ENCODE peak calls at places on chromosomes 4 and X, in seven cellular contexts. One of them, this sample, is unnamed. For H3K4me1, the result is how much of the 10 kb centered on the place peaks cover.

GRCh38 chr4:79576480-79576803 is 168.4 kb upstream of the GK2 start:
- DNase-seq in esophagus squamous epithelium: no peak
- DNase-seq in right lobe of liver: no peak
- DNase-seq in colonic mucosa: no peak
- DNase-seq in cardiac muscle cell: peak
- DNase-seq in CD4-positive, alpha-beta memory T cell: peak
- DNase-seq in MM.1S: peak
- DNase-seq in this sample: peak

GRCh38 chrX:110280954-110281353 is 36.9 kb downstream of the AMMECR1 start:
- DNase-seq in MM.1S: no peak
- DNase-seq in CD4-positive, alpha-beta memory T cell: no peak
- DNase-seq in cardiac muscle cell: no peak
- DNase-seq in right lobe of liver: no peak
- DNase-seq in colonic mucosa: no peak
- DNase-seq in esophagus squamous epithelium: no peak
- DNase-seq in this sample: no peak

GRCh38 chr4:30536231-30536630 is 183.9 kb upstream of the PCDH7 start:
- DNase-seq in CD4-positive, alpha-beta memory T cell: no peak
- DNase-seq in MM.1S: no peak
- DNase-seq in right lobe of liver: no peak
- DNase-seq in colonic mucosa: no peak
- DNase-seq in cardiac muscle cell: peak
- DNase-seq in esophagus squamous epithelium: no peak
- DNase-seq in this sample: no peak

GRCh38 chr4:183360161-183360919 is 38.1 kb upstream of the CLDN24 start:
- DNase-seq in esophagus squamous epithelium: no peak
- DNase-seq in CD4-positive, alpha-beta memory T cell: no peak
- DNase-seq in cardiac muscle cell: peak
- DNase-seq in MM.1S: no peak
- DNase-seq in right lobe of liver: no peak
- DNase-seq in colonic mucosa: no peak
- DNase-seq in this sample: no peak

GRCh38 chr4:72489267-72489666 is 79.8 kb downstream of the ADAMTS3 start:
- DNase-seq in cardiac muscle cell: peak
- DNase-seq in MM.1S: no peak
- DNase-seq in colonic mucosa: no peak
- DNase-seq in right lobe of liver: no peak
- DNase-seq in esophagus squamous epithelium: no peak
- DNase-seq in CD4-positive, alpha-beta memory T cell: no peak
- DNase-seq in this sample: no peak

GRCh38 chr4:174394915-174395314 is 111.2 kb downstream of the CEP44 start:
- DNase-seq in esophagus squamous epithelium: no peak
- DNase-seq in cardiac muscle cell: peak
- DNase-seq in right lobe of liver: no peak
- DNase-seq in colonic mucosa: no peak
- DNase-seq in CD4-positive, alpha-beta memory T cell: no peak
- DNase-seq in MM.1S: no peak
- DNase-seq in this sample: no peak

GRCh38 chrX:155767101-155767878 is 113.9 kb upstream of the VAMP7 start:
- DNase-seq in esophagus squamous epithelium: no peak
- DNase-seq in cardiac muscle cell: peak
- DNase-seq in MM.1S: peak
- DNase-seq in CD4-positive, alpha-beta memory T cell: peak
- DNase-seq in colonic mucosa: peak
- DNase-seq in right lobe of liver: peak
- DNase-seq in this sample: no peak

GRCh38 chr4:158172558-158173258 is at the start of gene GASK1B:
- DNase-seq in MM.1S: peak
- DNase-seq in CD4-positive, alpha-beta memory T cell: no peak
- DNase-seq in right lobe of liver: no peak
- DNase-seq in colonic mucosa: peak
- DNase-seq in cardiac muscle cell: peak
- DNase-seq in esophagus squamous epithelium: no peak
- DNase-seq in this sample: peak

GRCh38 chr4:31239886-31240285 is 519.7 kb downstream of the PCDH7 start:
- DNase-seq in esophagus squamous epithelium: no peak
- DNase-seq in colonic mucosa: no peak
- DNase-seq in CD4-positive, alpha-beta memory T cell: no peak
- DNase-seq in cardiac muscle cell: no peak
- DNase-seq in MM.1S: no peak
- DNase-seq in right lobe of liver: no peak
- DNase-seq in this sample: no peak

GRCh38 chr4:158170691-158171455 is 2.0 kb downstream of the GASK1B start:
- DNase-seq in right lobe of liver: peak
- DNase-seq in cardiac muscle cell: peak
- DNase-seq in esophagus squamous epithelium: no peak
- DNase-seq in colonic mucosa: peak
- DNase-seq in MM.1S: no peak
- DNase-seq in CD4-positive, alpha-beta memory T cell: no peak
- DNase-seq in this sample: peak

GRCh38 chrX:9604111-9604907 is 139.5 kb downstream of the TBL1X start:
- DNase-seq in MM.1S: no peak
- DNase-seq in cardiac muscle cell: peak
- DNase-seq in colonic mucosa: no peak
- DNase-seq in right lobe of liver: peak
- DNase-seq in esophagus squamous epithelium: no peak
- DNase-seq in CD4-positive, alpha-beta memory T cell: no peak
- DNase-seq in this sample: no peak

GRCh38 chr4:9904976-9905587 is 116.2 kb downstream of the SLC2A9 start:
- DNase-seq in cardiac muscle cell: peak
- DNase-seq in esophagus squamous epithelium: no peak
- DNase-seq in colonic mucosa: no peak
- DNase-seq in CD4-positive, alpha-beta memory T cell: no peak
- DNase-seq in MM.1S: no peak
- DNase-seq in right lobe of liver: no peak
- DNase-seq in this sample: no peak

DNA sequence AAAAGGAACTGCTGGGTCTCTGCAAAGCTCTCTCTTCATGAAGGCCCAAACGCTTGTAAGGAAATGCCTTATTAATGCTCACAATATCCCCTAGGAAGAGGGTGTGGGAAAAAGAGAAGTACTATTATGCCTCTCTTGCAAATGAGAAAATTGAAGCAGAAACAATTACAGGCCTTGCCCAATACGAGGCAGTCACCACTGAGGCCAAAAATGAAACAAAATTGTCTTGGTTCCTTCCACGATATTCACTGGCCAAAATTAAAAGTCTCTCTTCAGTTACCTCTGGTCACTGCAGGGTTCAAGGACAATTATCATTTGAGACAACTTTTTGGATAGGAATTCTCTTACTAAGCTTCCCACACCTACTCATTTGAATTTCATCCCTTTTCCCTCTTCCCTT is 3.1 kb downstream of the SCARB2 start:
- DNase-seq in esophagus squamous epithelium: no peak
- DNase-seq in MM.1S: peak
- DNase-seq in right lobe of liver: no peak
- DNase-seq in cardiac muscle cell: no peak
- DNase-seq in colonic mucosa: peak
- DNase-seq in CD4-positive, alpha-beta memory T cell: no peak
- DNase-seq in this sample: no peak
- H3K4me3 ChIP-seq in esophagus squamous epithelium: no peak
- H3K4me3 ChIP-seq in MM.1S: peak
- H3K4me3 ChIP-seq in right lobe of liver: peak
- H3K4me3 ChIP-seq in cardiac muscle cell: no peak
- H3K4me3 ChIP-seq in colonic mucosa: no peak
- H3K4me3 ChIP-seq in CD4-positive, alpha-beta memory T cell: no peak
- H3K4me3 ChIP-seq in this sample: no peak

GRCh38 chr4:88736264-88736663 is 38.6 kb upstream of the NAP1L5 start:
- DNase-seq in cardiac muscle cell: no peak
- DNase-seq in right lobe of liver: no peak
- DNase-seq in esophagus squamous epithelium: no peak
- DNase-seq in MM.1S: no peak
- DNase-seq in colonic mucosa: no peak
- DNase-seq in CD4-positive, alpha-beta memory T cell: no peak
- DNase-seq in this sample: no peak
- H3K4me1 ChIP-seq in cardiac muscle cell: under half
- H3K4me1 ChIP-seq in right lobe of liver: under half
- H3K4me1 ChIP-seq in esophagus squamous epithelium: under half
- H3K4me1 ChIP-seq in MM.1S: under half
- H3K4me1 ChIP-seq in colonic mucosa: under half
- H3K4me1 ChIP-seq in CD4-positive, alpha-beta memory T cell: under half
- H3K4me1 ChIP-seq in this sample: under half

GRCh38 chrX:319579-320125 is 1.1 kb upstream of the GTPBP6 start:
- DNase-seq in cardiac muscle cell: no peak
- DNase-seq in CD4-positive, alpha-beta memory T cell: no peak
- DNase-seq in MM.1S: no peak
- DNase-seq in right lobe of liver: peak
- DNase-seq in esophagus squamous epithelium: no peak
- DNase-seq in colonic mucosa: no peak
- DNase-seq in this sample: no peak
- H3K4me3 ChIP-seq in cardiac muscle cell: peak
- H3K4me3 ChIP-seq in CD4-positive, alpha-beta memory T cell: peak
- H3K4me3 ChIP-seq in MM.1S: peak
- H3K4me3 ChIP-seq in right lobe of liver: peak
- H3K4me3 ChIP-seq in esophagus squamous epithelium: peak
- H3K4me3 ChIP-seq in colonic mucosa: peak
- H3K4me3 ChIP-seq in this sample: peak

DNA sequence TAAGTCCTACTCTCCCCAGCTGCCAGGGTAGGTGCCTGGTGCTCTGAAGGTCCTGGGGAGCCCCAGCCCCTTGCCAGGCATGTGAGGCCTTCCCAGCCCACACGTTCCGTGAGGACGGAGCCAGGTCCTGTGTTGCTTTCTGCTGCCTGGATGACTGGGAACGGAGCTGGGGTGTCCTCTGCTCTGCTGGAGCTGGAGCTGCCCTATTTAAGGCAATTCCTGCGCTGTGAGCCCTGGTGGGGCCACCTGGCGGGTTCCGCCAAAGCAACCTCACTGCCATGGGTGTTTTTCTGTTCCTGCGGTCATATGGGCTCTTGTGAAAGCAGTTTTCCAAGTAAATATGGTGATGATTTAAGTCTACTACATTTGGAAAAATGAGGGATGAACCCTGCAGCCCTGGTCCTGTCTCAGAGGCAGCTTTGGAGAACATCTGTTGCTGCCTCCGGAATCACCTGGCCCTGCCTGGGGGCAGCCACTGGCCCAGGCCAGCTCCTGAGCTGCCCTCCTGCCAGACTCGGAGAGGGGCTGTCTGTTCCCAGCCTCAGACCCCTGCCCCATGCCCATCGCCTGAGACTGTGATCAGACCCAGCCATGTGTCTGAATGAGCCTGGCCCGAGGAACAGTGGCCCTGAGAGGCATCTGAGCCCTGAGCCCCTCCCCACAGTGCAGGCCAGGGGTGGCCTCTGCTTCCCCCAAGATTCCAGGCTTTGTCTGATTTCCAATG is 33.2 kb downstream of the FGFRL1 start:
- DNase-seq in MM.1S: no peak
- DNase-seq in colonic mucosa: no peak
- DNase-seq in cardiac muscle cell: no peak
- DNase-seq in right lobe of liver: peak
- DNase-seq in esophagus squamous epithelium: no peak
- DNase-seq in CD4-positive, alpha-beta memory T cell: no peak
- DNase-seq in this sample: peak
- H3K4me1 ChIP-seq in MM.1S: under half
- H3K4me1 ChIP-seq in colonic mucosa: under half
- H3K4me1 ChIP-seq in cardiac muscle cell: under half
- H3K4me1 ChIP-seq in right lobe of liver: under half
- H3K4me1 ChIP-seq in esophagus squamous epithelium: under half
- H3K4me1 ChIP-seq in CD4-positive, alpha-beta memory T cell: under half
- H3K4me1 ChIP-seq in this sample: under half

GRCh38 chr4:17667653-17668201 is 53.3 kb downstream of the MED28 start:
- DNase-seq in right lobe of liver: no peak
- DNase-seq in CD4-positive, alpha-beta memory T cell: no peak
- DNase-seq in MM.1S: peak
- DNase-seq in esophagus squamous epithelium: no peak
- DNase-seq in colonic mucosa: no peak
- DNase-seq in cardiac muscle cell: no peak
- DNase-seq in this sample: no peak

GRCh38 chr4:17665346-17665745 is 50.9 kb downstream of the MED28 start:
- DNase-seq in CD4-positive, alpha-beta memory T cell: no peak
- DNase-seq in esophagus squamous epithelium: no peak
- DNase-seq in colonic mucosa: no peak
- DNase-seq in cardiac muscle cell: no peak
- DNase-seq in right lobe of liver: no peak
- DNase-seq in MM.1S: no peak
- DNase-seq in this sample: no peak

GRCh38 chr4:17667253-17667652 is 52.8 kb downstream of the MED28 start:
- DNase-seq in cardiac muscle cell: no peak
- DNase-seq in MM.1S: no peak
- DNase-seq in esophagus squamous epithelium: no peak
- DNase-seq in right lobe of liver: no peak
- DNase-seq in CD4-positive, alpha-beta memory T cell: no peak
- DNase-seq in colonic mucosa: no peak
- DNase-seq in this sample: no peak

GRCh38 chr4:17664755-17665154 is 50.3 kb downstream of the MED28 start:
- DNase-seq in right lobe of liver: no peak
- DNase-seq in cardiac muscle cell: no peak
- DNase-seq in MM.1S: no peak
- DNase-seq in CD4-positive, alpha-beta memory T cell: no peak
- DNase-seq in colonic mucosa: no peak
- DNase-seq in esophagus squamous epithelium: no peak
- DNase-seq in this sample: no peak

DNA sequence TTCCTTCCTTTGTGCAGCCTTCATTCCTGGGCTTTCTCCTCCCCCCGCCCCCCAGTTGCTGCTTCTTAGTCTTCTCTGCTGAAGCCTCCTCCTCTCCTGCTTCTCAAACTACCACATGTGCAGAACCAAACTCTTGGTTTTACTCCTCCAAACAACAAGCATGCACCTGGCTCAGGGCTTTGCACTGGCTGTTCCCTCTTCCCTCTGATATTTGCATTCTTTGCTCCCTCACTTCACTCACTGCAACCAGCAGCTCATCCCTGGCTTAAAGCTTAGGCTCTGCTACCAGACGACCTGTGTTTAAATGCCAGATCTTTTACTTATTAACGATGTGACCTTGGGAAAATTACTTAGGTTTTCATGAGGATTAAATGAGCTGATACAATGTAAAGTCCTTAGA is 51.4 kb downstream of the MED28 start:
- DNase-seq in MM.1S: no peak
- DNase-seq in cardiac muscle cell: no peak
- DNase-seq in colonic mucosa: no peak
- DNase-seq in right lobe of liver: no peak
- DNase-seq in CD4-positive, alpha-beta memory T cell: no peak
- DNase-seq in esophagus squamous epithelium: no peak
- DNase-seq in this sample: no peak
- H3K4me3 ChIP-seq in MM.1S: no peak
- H3K4me3 ChIP-seq in cardiac muscle cell: no peak
- H3K4me3 ChIP-seq in colonic mucosa: no peak
- H3K4me3 ChIP-seq in right lobe of liver: no peak
- H3K4me3 ChIP-seq in CD4-positive, alpha-beta memory T cell: no peak
- H3K4me3 ChIP-seq in esophagus squamous epithelium: no peak
- H3K4me3 ChIP-seq in this sample: no peak

This sample was measured in BE2C.